ENCODE peak calls at places on chromosome 20, in nine cellular contexts. I is neural progenitor cell, Q is A549, W is GM23338, B is OCI-LY7, E is mammary epithelial cell, N is K562, L is IMR-90, R is H1. T is an unnamed sample.
A peak's percentile ranks its signal among the peaks of the same experiment; 100 is the strongest.

GRCh38 chr20:43963872-43964791 is 49.5 kb downstream of the TOX2 start:
- DNase-seq in R (no peak), L (peak; percentile 49), Q (no peak), E (no peak), I (no peak), B (no peak), N (no peak), W (no peak), T (peak; percentile 92)

GRCh38 chr20:1371830-1372539 is 20.9 kb downstream of the FKBP1A start:
- DNase-seq in W (no peak), Q (no peak), N (no peak), L (no peak), E (no peak), B (no peak), I (no peak), R (peak; percentile 3), T (no peak)

GRCh38 chr20:61932199-61932592 is 133.5 kb downstream of the TAF4 start:
- DNase-seq in R (peak; percentile 36), N (no peak), W (no peak), Q (no peak), B (no peak), I (no peak), E (no peak), L (no peak), T (peak; percentile 81)

GRCh38 chr20:50415516-50416268 is 94.5 kb upstream of the PTPN1 start:
- DNase-seq in L (peak; percentile 87), Q (peak; percentile 39), W (peak; percentile 46), I (peak; percentile 38), E (peak; percentile 78), B (no peak), R (peak; percentile 59), N (no peak), T (peak; percentile 95)

GRCh38 chr20:48769111-48769879 is 58.5 kb downstream of the PREX1 start:
- DNase-seq in N (peak; percentile 35), B (no peak), R (no peak), I (no peak), Q (no peak), L (no peak), E (no peak), W (peak; percentile 41), T (no peak)

GRCh38 chr20:32505723-32506473 is 79.2 kb downstream of the NOL4L start:
- DNase-seq in W (no peak), R (no peak), Q (no peak), L (no peak), B (no peak), N (no peak), I (no peak), E (no peak), T (no peak)

GRCh38 chr20:61314326-61315010 is 62.4 kb downstream of the CDH4 start:
- DNase-seq in I (no peak), B (no peak), R (no peak), Q (no peak), W (no peak), L (no peak), N (no peak), E (no peak), T (no peak)

GRCh38 chr20:46128310-46129151 is 10.4 kb downstream of the CD40 start:
- DNase-seq in L (no peak), W (peak; percentile 70), N (peak; percentile 71), E (no peak), B (peak; percentile 17), I (peak; percentile 75), Q (peak; percentile 53), R (peak; percentile 78), T (peak; percentile 78)

GRCh38 chr20:57656821-57657536 is 36.8 kb upstream of the ZBP1 start:
- DNase-seq in I (no peak), R (no peak), B (no peak), W (no peak), N (no peak), E (no peak), Q (no peak), L (no peak), T (peak; percentile 66)

GRCh38 chr20:3563548-3564177 is 92.8 kb downstream of the ATRN start:
- DNase-seq in L (peak; percentile 69), Q (peak; percentile 37), R (no peak), E (peak; percentile 39), W (peak; percentile 62), B (peak; percentile 65), N (peak; percentile 28), I (peak; percentile 61), T (peak; percentile 62)

GRCh38 chr20:49275634-49276033 is 2.2 kb downstream of the ZNFX1 start:
- DNase-seq in I (no peak), L (no peak), W (no peak), Q (no peak), E (peak; percentile 82), R (no peak), B (no peak), N (no peak), T (no peak)

GRCh38 chr20:24444531-24445190 is 24.8 kb upstream of the SYNDIG1 start:
- DNase-seq in E (no peak), R (no peak), N (no peak), I (no peak), Q (no peak), L (no peak), W (no peak), B (no peak), T (no peak)

GRCh38 chr20:2697768-2698167 is 5.2 kb downstream of the EBF4 start:
- DNase-seq in R (peak; percentile 39), L (no peak), Q (no peak), I (no peak), E (no peak), B (no peak), W (no peak), N (no peak), T (peak; percentile 77)

GRCh38 chr20:51159303-51159702 is 136.4 kb upstream of the KCNG1 start:
- DNase-seq in L (no peak), Q (no peak), W (no peak), I (no peak), B (no peak), R (peak; percentile 33), E (no peak), N (no peak), T (no peak)

GRCh38 chr20:50731055-50731929 is at the start of gene PARD6B:
- DNase-seq in B (peak; percentile 100), W (peak; percentile 100), R (peak; percentile 98), Q (peak; percentile 96), L (peak; percentile 92), E (peak; percentile 100), I (peak; percentile 100), N (peak; percentile 99), T (peak; percentile 99)

GRCh38 chr20:49901588-49901987 is 13.7 kb downstream of the SPATA2 start:
- DNase-seq in I (no peak), N (no peak), Q (no peak), E (no peak), W (no peak), R (no peak), L (no peak), B (no peak), T (no peak)

GRCh38 chr20:58558483-58559367 is 43.5 kb upstream of the APCDD1L start:
- DNase-seq in I (no peak), E (no peak), W (peak; percentile 49), L (no peak), B (no peak), N (peak; percentile 21), R (no peak), Q (no peak), T (no peak)

GRCh38 chr20:2417142-2417541 is 36.4 kb downstream of the TGM6 start:
- DNase-seq in E (no peak), Q (no peak), I (no peak), W (no peak), R (no peak), L (no peak), N (no peak), B (no peak), T (no peak)

GRCh38 chr20:10077081-10077471 is 42.3 kb downstream of the ANKEF1 start:
- DNase-seq in I (peak; percentile 36), Q (no peak), W (peak; percentile 85), L (no peak), B (no peak), R (peak; percentile 87), N (peak; percentile 10), E (no peak), T (no peak)

GRCh38 chr20:2693286-2693995 is 861 bp downstream of the EBF4 start:
- DNase-seq in R (peak; percentile 67), B (no peak), E (no peak), L (no peak), I (peak; percentile 77), Q (peak; percentile 44), N (no peak), W (peak; percentile 63), T (peak; percentile 88)

DNA sequence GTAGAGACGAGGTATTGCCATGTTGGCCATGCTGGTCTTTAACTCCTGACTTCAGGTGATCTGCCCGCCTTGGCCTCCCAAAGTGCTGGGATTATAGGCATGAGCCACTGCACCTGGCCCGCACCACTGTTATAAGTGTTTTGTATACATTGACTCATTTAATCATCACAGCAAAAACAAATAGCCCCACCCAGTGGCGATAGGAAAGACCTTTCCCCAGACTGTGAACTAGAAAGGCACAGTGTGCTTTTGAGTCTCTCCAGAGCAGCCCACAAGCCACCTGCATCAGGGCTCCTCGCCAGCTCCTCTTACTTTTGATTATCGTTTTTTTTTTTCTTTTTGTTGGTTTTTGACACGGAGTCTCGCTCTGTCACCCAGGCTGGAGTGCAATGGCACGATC is 27.9 kb upstream of the ZFP64 start:
- DNase-seq in R (no peak), E (no peak), I (no peak), N (no peak), B (peak; percentile 5), L (peak; percentile 2), W (peak; percentile 67), Q (no peak), T (no peak)
- TF ChIP-seq CTCF in R (no peak), E (peak; percentile 10), I (peak; percentile 16), N (no peak), B (peak; percentile 16), L (no peak), W (peak; percentile 71), Q (no peak), T (no peak)

DNA sequence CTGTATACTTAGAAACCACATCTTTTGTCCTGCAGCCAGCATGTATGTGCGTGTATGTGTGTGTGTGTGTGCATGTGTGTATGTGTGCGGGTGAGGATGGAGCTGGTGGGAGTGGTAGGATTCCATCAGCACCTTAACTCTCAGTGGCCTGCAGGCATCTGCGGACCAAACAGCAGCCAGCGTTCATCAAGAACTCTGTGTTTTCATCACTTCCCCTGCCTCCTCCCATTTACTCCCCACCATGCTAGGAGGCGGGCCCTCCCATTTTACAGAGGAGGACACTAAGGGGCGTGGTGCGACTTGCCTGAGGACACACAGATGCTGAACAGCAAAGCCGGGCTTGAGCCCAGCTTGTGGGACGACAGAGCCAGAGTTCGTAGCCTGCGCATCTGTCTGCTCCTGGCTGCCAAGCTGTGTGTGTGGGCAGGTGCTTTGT is 8.9 kb downstream of the VSTM2L start:
- DNase-seq in N (peak; percentile 53), L (peak; percentile 4), E (peak; percentile 56), R (peak; percentile 70), B (no peak), Q (no peak), W (peak; percentile 85), I (peak; percentile 85), T (peak; percentile 83)
- H3K4me2 ChIP-seq in N (no peak overlapping the region), L (no peak overlapping the region), E (peak overlapping the region; percentile 24), R (peak overlapping the region; percentile 35), B (no peak overlapping the region), Q (no peak overlapping the region), W (peak overlapping the region; percentile 52), I (peak overlapping the region; percentile 62), T (no peak overlapping the region)

GRCh38 chr20:19802492-19803158 is 44.6 kb downstream of the RIN2 start:
- DNase-seq in I (peak; percentile 24), Q (peak; percentile 47), W (peak; percentile 58), N (no peak), R (no peak), L (peak; percentile 39), B (no peak), E (peak; percentile 89), T (no peak)
- TF ChIP-seq CTCF in I (peak; percentile 32), Q (peak; percentile 44), W (peak; percentile 56), N (peak; percentile 16), R (peak; percentile 40), L (peak; percentile 14), B (peak; percentile 51), E (peak; percentile 39), T (no peak)

GRCh38 chr20:34179636-34180360 is 61.4 kb upstream of the ASIP start:
- DNase-seq in R (no peak), L (no peak), Q (no peak), N (no peak), B (no peak), I (no peak), E (no peak), W (no peak), T (no peak)
- H3K4me2 ChIP-seq in R (no peak overlapping the region), L (no peak overlapping the region), Q (no peak overlapping the region), N (peak overlapping the region; percentile 6), B (no peak overlapping the region), I (no peak overlapping the region), E (no peak overlapping the region), W (no peak overlapping the region), T (no peak overlapping the region)